ENCODE peak calls at places on chromosomes 11 and 22, in five cellular contexts. Q is HCT116, F is SK-N-SH, C is H1, S is HepG2. A is an unnamed sample.

GRCh38 chr11:134527382-134528243 is 115.6 kb upstream of the B3GAT1 start:
- DNase-seq in S (no peak), F (no peak), Q (no peak), C (no peak), A (peak)

GRCh38 chr11:117410861-117411725 is 83.4 kb downstream of the CEP164 start:
- DNase-seq in C (no peak), Q (no peak), F (peak), S (peak), A (no peak)

GRCh38 chr11:70462818-70463477 is 64.6 kb downstream of the CTTN start:
- DNase-seq in Q (no peak), C (no peak), S (no peak), F (no peak), A (peak)

GRCh38 chr11:121829159-121829643 is 286.8 kb downstream of the BLID start:
- DNase-seq in F (no peak), C (no peak), Q (peak), S (no peak), A (no peak)

GRCh38 chr11:35944503-35945136 is 758 bp downstream of the LDLRAD3 start:
- DNase-seq in S (no peak), F (peak), Q (no peak), C (no peak), A (no peak)

GRCh38 chr22:24338701-24339451 is 68.2 kb downstream of the SPECC1L start:
- DNase-seq in F (no peak), S (no peak), Q (no peak), C (no peak), A (no peak)

GRCh38 chr11:120517390-120518315 is 6.1 kb downstream of the GRIK4 start:
- DNase-seq in C (no peak), Q (no peak), F (no peak), S (no peak), A (no peak)

GRCh38 chr11:120622189-120622912 is 110.8 kb downstream of the GRIK4 start:
- DNase-seq in C (no peak), F (peak), S (no peak), Q (no peak), A (no peak)

GRCh38 chr11:65864758-65865471 is 4.7 kb downstream of the MUS81 start:
- DNase-seq in S (no peak), F (no peak), Q (no peak), C (no peak), A (no peak)

GRCh38 chr11:19220903-19221682 is 19.3 kb upstream of the CSRP3 start:
- DNase-seq in Q (no peak), S (no peak), F (no peak), C (no peak), A (no peak)

GRCh38 chr11:88320149-88320559 is 17.4 kb downstream of the CTSC start:
- DNase-seq in Q (no peak), S (no peak), F (no peak), C (no peak), A (no peak)

GRCh38 chr11:63560506-63561179 is 2.5 kb downstream of the PLAAT2 start:
- DNase-seq in C (no peak), Q (no peak), S (no peak), F (no peak), A (peak)

GRCh38 chr22:17074648-17075002 is 10.2 kb upstream of the IL17RA start:
- DNase-seq in C (no peak), Q (no peak), F (no peak), S (no peak), A (no peak)

GRCh38 chr11:67071420-67072284 is 15.0 kb downstream of the RHOD start:
- DNase-seq in C (peak), S (peak), Q (no peak), F (peak), A (peak)
- TF ChIP-seq JUND in C (no peak), S (no peak), Q (no peak), F (no peak), A (no peak)

DNA sequence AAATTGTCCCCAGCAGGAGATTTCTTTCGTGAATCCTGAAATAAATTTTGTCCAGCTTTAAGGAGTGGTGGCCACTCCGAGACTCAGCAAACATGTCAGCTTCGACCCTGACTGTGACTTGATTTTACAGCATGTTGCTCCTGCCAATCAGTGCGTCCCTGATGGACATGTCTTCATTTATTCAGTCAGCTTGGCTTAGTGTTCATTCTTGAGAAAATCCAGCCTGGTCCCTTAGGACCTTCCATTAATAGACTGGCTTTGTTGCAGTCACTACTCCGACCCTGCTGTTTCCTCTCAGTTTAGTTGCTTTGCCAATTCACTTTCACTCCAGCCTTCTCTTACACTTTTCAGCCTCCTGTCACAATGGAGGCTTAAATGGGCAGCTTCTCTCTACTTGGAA is 30.5 kb downstream of the TMPRSS5 start:
- DNase-seq in S (no peak), Q (no peak), F (no peak), C (no peak), A (no peak)
- TF ChIP-seq JUND in S (no peak), Q (no peak), F (no peak), C (no peak), A (no peak)

DNA sequence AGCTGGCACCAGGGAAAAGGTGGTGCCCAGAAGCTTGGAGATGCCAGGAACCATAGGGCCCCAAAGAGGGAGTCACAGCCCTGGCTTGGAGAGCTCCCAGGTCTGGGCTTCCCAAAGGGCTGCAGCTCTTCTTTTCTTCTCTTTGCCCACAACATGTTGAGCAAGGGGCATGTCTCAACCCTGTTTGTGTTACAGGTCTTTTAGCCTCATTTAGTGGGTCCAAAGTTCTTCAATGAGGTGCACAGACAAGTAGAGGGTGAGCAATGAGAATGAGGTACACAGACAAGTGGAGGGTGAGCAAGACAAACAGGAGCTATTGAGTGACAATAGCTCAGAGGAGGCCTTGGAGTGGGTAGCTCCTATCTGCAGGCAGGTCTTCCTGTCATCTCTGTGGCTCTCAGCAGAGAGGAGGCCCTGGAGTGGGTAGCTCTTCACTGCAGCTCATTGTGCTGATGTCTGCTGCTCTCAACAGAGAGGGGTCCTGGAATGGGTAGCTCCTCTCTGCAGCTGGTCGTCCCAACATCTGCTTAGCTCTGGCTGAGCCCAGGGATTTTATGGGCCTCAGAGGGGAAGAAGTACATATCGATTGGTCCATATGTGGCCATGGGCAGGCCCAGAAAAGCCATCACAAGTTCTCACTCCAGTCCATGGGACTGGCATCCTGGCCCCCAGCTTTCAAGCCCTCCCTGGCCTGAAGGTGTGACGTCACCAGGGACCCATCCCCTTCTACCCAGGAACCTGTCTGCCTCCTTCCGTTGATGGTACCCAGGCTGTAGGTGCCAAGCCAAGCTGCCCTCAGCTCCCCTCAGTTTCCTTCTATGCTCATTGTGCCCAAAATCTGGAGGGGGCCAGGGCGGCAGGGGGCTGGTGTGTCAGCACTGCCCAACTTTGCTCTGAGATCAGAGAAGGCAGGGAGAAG is 34.9 kb downstream of the WBP2NL start:
- DNase-seq in Q (no peak), S (peak), F (no peak), C (no peak), A (peak)
- TF ChIP-seq JUND in Q (no peak), S (no peak), F (no peak), C (no peak), A (no peak)

DNA sequence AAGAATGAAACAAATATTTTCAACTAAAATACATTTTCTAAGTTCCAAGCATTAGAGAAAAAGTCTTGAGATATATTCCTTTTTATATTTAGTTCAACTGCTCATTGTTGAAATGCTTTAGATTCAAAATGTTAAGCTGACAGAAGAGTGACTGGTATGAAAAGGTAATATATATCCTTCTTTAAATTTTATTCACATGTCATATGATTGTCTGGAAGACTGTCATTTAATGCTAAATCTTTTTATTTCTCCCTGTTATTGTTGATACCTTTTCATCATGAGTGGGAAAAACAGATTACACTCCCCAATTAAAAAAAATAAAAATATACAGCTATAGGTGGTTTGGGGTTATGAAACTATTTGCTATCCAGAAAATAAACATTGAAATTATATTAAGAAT is 965.4 kb downstream of the JRKL start:
- DNase-seq in Q (no peak), C (no peak), F (no peak), S (no peak), A (no peak)
- TF ChIP-seq JUND in Q (no peak), C (no peak), F (no peak), S (no peak), A (no peak)

GRCh38 chr11:17827006-17827405 is 92.4 kb downstream of the KCNC1 start:
- DNase-seq in Q (no peak), C (no peak), S (peak), F (peak), A (no peak)

GRCh38 chr11:17822021-17822781 is 87.6 kb downstream of the KCNC1 start:
- DNase-seq in F (no peak), S (no peak), C (no peak), Q (no peak), A (no peak)
- TF ChIP-seq JUND in F (peak), S (no peak), C (no peak), Q (no peak), A (no peak)

GRCh38 chr22:29255064-29255621 is 12.6 kb downstream of the RHBDD3 start:
- DNase-seq in S (no peak), C (no peak), Q (no peak), F (no peak), A (no peak)

GRCh38 chr22:29251265-29251664 is 16.5 kb downstream of the RHBDD3 start:
- DNase-seq in Q (no peak), F (no peak), C (no peak), S (no peak), A (no peak)

GRCh38 chr22:29253561-29254282 is 14.1 kb downstream of the RHBDD3 start:
- DNase-seq in F (peak), Q (no peak), S (no peak), C (no peak), A (no peak)

GRCh38 chr22:29254283-29254653 is 13.5 kb downstream of the RHBDD3 start:
- DNase-seq in C (no peak), F (peak), S (no peak), Q (no peak), A (no peak)

GRCh38 chr22:29251981-29252978 is 15.5 kb downstream of the RHBDD3 start:
- DNase-seq in C (no peak), F (peak), S (no peak), Q (no peak), A (no peak)
- TF ChIP-seq JUND in C (no peak), F (no peak), S (no peak), Q (no peak), A (no peak)

GRCh38 chr11:132587716-132588115 is 944.6 kb downstream of the OPCML start:
- DNase-seq in F (no peak), Q (no peak), C (no peak), S (no peak), A (peak)
- TF ChIP-seq JUND in F (no peak), Q (no peak), C (no peak), S (no peak), A (no peak)

GRCh38 chr22:32448980-32449379 is 15.3 kb downstream of the BPIFC start:
- DNase-seq in S (no peak), F (no peak), C (no peak), Q (no peak), A (peak)

GRCh38 chr22:32444068-32444467 is 20.2 kb downstream of the BPIFC start:
- DNase-seq in Q (peak), F (peak), C (no peak), S (peak), A (peak)

DNA sequence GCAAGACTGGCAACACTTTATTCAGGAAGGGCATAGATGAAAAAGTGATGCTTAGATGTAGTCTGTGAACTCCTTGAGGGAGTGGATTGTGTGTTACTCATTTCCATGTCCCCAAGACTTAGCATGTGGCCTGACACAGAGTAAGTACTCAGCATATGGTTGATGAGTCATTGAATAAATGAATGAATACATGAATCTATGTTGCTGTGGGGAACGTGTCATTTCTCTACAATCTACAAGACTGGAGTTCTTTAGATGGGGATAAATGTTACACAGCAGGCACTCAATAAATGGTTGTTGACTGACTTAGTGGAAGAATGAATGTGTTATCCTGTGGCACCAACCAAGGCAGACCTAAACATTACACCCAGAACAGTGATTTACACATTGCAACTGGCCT is 17.9 kb downstream of the BPIFC start:
- DNase-seq in F (no peak), C (no peak), Q (no peak), S (no peak), A (no peak)
- TF ChIP-seq JUND in F (no peak), C (no peak), Q (no peak), S (no peak), A (no peak)

DNA sequence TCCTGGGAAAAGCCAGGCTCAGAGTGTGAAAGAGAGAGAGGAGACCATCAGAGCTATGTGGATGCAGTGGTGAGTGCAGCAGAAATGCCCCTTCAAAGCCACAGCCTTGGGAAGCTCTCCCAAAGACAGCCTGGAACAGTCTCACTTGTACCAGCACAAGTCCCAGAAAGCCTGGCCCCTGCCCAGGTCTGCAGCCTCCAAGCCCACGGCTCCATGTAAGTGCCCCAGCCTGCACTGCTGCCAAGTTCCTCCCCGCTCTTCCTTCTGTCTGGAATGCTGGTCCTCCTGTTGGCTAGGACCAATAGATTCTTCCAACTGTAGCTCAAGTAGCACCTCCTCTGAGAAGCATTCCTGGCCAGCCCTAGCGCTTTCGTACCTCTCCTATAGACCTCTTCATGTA is 539.7 kb downstream of the MIAT start:
- DNase-seq in C (no peak), S (no peak), Q (no peak), F (no peak), A (no peak)
- TF ChIP-seq JUND in C (no peak), S (no peak), Q (no peak), F (no peak), A (no peak)

GRCh38 chr22:20654343-20655208 is 119.3 kb upstream of the SERPIND1 start:
- DNase-seq in F (no peak), S (no peak), C (no peak), Q (no peak), A (no peak)
- TF ChIP-seq JUND in F (no peak), S (no peak), C (no peak), Q (no peak), A (no peak)